ENCODE peak calls at places on chromosomes 11 and 22, in four cellular contexts. U, K, P and C are unnamed samples.
A peak's percentile ranks its signal among the peaks of the same experiment; 100 is the strongest.

GRCh38 chr11:8679006-8679405 is 3.5 kb downstream of the TRIM66 start:
- DNase-seq in U (no peak), K (no peak), P (no peak), C (no peak)

GRCh38 chr22:30265851-30266444 is 703 bp downstream of the OSM start:
- DNase-seq in U (no peak), K (no peak), P (no peak), C (no peak)

GRCh38 chr22:49404020-49404419 is 423.7 kb downstream of the BRD1 start:
- DNase-seq in U (no peak), K (no peak), P (no peak), C (no peak)

GRCh38 chr22:46003271-46004091 is 26.5 kb upstream of the WNT7B start:
- DNase-seq in U (no peak), K (no peak), P (no peak), C (no peak)

GRCh38 chr11:69583068-69583467 is 57.9 kb upstream of the CCND1 start:
- DNase-seq in U (no peak), K (no peak), P (no peak), C (no peak)

GRCh38 chr11:69003301-69003865 is 9.7 kb downstream of the MRGPRF start:
- DNase-seq in U (no peak), K (no peak), P (no peak), C (no peak)

GRCh38 chr11:9092846-9093778 is 1.7 kb upstream of the SCUBE2 start:
- DNase-seq in U (no peak), K (no peak), P (peak; percentile 6), C (peak; percentile 17)

GRCh38 chr11:85086511-85087284 is 540.4 kb downstream of the DLG2 start:
- DNase-seq in U (no peak), K (no peak), P (no peak), C (peak; percentile 8)

GRCh38 chr22:36870250-36870649 is 9.4 kb downstream of the NCF4 start:
- DNase-seq in U (no peak), K (peak; percentile 20), P (no peak), C (no peak)

GRCh38 chr11:21628641-21629040 is 564.2 kb upstream of the ANO5 start:
- DNase-seq in U (no peak), K (no peak), P (no peak), C (no peak)

GRCh38 chr11:46930089-46930488 is 6.5 kb upstream of the CSTPP1 start:
- DNase-seq in U (no peak), K (peak; percentile 50), P (peak; percentile 39), C (peak; percentile 59)

GRCh38 chr11:8973121-8973520 is 8.9 kb upstream of the TMEM9B start:
- DNase-seq in U (no peak), K (no peak), P (no peak), C (no peak)

GRCh38 chr22:26983311-26983710 is 325.9 kb downstream of the MIAT start:
- DNase-seq in U (no peak), K (no peak), P (no peak), C (no peak)

GRCh38 chr11:92510591-92510990 is 286.0 kb downstream of the FAT3 start:
- DNase-seq in U (no peak), K (no peak), P (no peak), C (no peak)

GRCh38 chr22:24370426-24370825 is 57.0 kb upstream of the ADORA2A start:
- DNase-seq in U (no peak), K (no peak), P (peak; percentile 66), C (no peak)

GRCh38 chr11:15665368-15665871 is 550.7 kb downstream of the INSC start:
- DNase-seq in U (no peak), K (no peak), P (peak; percentile 73), C (peak; percentile 63)

GRCh38 chr11:831132-831864 is 1.5 kb upstream of the CD151 start:
- DNase-seq in U (no peak), K (no peak), P (no peak), C (peak; percentile 60)

GRCh38 chr22:19765477-19766234 is 5.1 kb downstream of the TBX1 start:
- DNase-seq in U (no peak), K (no peak), P (no peak), C (no peak)

GRCh38 chr22:36445158-36445668 is 36.2 kb downstream of the TXN2 start:
- DNase-seq in U (no peak), K (no peak), P (peak; percentile 90), C (peak; percentile 93)

GRCh38 chr22:29702931-29703594 is 16.7 kb upstream of the CABP7 start:
- DNase-seq in U (no peak), K (no peak), P (no peak), C (no peak)

GRCh38 chr11:34366522-34366921 is 8.7 kb upstream of the ABTB2 start:
- DNase-seq in U (no peak), K (no peak), P (peak; percentile 67), C (peak; percentile 61)

GRCh38 chr22:32964411-32965057 is 93.6 kb downstream of the SYN3 start:
- DNase-seq in U (no peak), K (no peak), P (no peak), C (no peak)

GRCh38 chr11:112543390-112543789 is 282.7 kb upstream of the PLET1 start:
- DNase-seq in U (no peak), K (no peak), P (no peak), C (no peak)

GRCh38 chr11:59556115-59556882 is 45.0 kb downstream of the OR4D9 start:
- DNase-seq in U (no peak), K (no peak), P (peak; percentile 92), C (peak; percentile 87)

GRCh38 chr11:59560290-59560701 is 49.0 kb downstream of the OR4D9 start:
- DNase-seq in U (no peak), K (no peak), P (peak; percentile 81), C (peak; percentile 84)

GRCh38 chr11:59556883-59557205 is 45.5 kb downstream of the OR4D9 start:
- DNase-seq in U (no peak), K (no peak), P (no peak), C (peak; percentile 39)

GRCh38 chr11:59559886-59560285 is 48.5 kb downstream of the OR4D9 start:
- DNase-seq in U (no peak), K (no peak), P (no peak), C (no peak)

GRCh38 chr11:59557940-59558643 is 46.8 kb downstream of the OR4D9 start:
- DNase-seq in U (no peak), K (no peak), P (no peak), C (no peak)
- H3K4me3 ChIP-seq in U (peak overlapping the region; percentile 64), K (peak overlapping the region; percentile 58), P (peak overlapping the region; percentile 35), C (peak overlapping the region; percentile 42)

GRCh38 chr11:120912504-120912903 is 111.4 kb upstream of the TBCEL start:
- DNase-seq in U (no peak), K (peak; percentile 12), P (peak; percentile 62), C (peak; percentile 77)
- TF ChIP-seq CTCF in U (no peak), K (peak; percentile 27), P (peak; percentile 50), C (peak; percentile 62)

DNA sequence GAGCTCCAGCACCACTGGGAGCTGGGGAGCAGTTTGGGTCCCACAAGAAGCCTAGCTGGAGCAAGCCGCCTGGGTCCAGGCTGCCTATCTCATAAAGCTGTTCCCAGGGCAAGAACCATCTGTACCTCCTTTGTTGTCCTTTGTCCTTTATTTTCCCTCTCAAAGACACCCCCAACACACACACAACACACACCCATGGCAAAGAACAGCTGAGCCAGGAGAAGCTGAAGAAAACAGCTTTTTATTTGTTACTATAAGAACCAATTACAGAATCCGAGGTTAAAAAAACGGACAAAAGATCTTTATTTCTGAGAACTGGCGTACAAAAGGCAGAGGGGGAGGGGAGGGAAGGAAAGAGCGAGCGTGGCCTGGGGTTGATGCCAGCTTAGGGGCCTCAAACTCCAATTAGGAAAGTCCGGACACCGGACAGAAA is 1.7 kb upstream of the TUT1 start:
- DNase-seq in U (no peak), K (no peak), P (no peak), C (no peak)
- H3K4me3 ChIP-seq in U (no peak overlapping the region), K (no peak overlapping the region), P (no peak overlapping the region), C (no peak overlapping the region)

DNA sequence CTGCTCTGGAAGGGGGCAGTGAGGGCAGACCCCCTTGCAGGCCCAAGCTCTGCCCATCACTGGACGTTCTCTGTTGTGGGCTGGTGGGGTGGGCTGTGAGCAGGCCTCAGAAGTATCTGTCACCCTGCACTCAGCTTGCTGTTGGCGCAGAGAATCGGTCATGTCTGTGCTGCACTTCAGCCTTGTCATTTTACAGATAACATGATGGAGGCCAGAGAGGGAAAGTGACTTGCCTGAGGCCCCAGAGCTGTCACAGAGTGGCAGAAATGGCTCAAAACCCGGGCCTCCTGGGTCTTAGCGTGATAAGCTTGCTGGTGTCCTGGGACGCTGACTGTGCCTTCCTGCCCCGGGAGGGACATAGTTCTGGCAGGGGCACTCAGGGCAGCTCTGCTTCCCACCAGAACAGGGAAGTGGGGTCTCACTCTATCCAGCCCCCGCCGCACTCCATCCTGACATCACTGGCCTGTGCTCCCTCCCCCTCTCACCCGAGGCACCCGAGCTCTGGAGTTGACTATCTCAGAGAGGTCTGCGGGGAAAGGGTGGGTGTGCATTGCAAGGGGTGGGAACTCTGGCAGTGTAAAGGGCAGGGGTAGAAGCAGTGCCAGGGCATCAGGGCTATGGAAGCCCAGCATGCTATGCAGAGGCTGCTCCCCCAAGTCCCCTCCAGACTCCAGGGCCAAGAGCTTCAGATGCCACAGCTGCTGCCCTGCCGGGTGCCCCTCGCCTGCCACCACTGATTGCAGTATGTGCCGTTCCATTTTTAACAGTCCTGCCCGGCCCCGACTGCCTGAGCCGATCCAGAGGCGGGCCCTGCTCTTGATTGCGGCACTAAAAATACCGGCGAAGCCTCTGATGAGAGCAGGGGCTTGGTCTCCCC is 50.4 kb upstream of the NECTIN1 start:
- DNase-seq in U (no peak), K (no peak), P (no peak), C (no peak)
- TF ChIP-seq CTCF in U (no peak), K (no peak), P (no peak), C (no peak)

GRCh38 chr11:73149105-73149504 is 7.0 kb upstream of the FCHSD2 start:
- DNase-seq in U (no peak), K (no peak), P (no peak), C (no peak)
- H3K4me3 ChIP-seq in U (no peak overlapping the region), K (no peak overlapping the region), P (no peak overlapping the region), C (no peak overlapping the region)

DNA sequence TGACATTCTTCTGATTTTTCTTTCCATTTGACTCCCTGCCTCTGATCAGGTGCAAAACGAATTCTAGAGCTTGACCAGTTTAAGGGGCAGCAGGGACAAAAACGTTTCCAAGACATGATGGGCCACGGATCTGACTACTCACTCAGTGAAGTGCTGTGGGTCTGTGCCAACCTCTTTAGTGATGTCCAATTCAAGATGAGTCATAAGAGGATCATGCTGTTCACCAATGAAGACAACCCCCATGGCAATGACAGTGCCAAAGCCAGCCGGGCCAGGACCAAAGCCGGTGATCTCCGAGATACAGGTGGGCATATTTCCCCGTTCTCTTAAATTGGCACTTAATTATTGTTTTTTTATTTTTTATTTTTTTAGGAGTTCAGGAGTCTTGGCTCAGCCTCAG is 15.4 kb downstream of the XRCC6 start:
- DNase-seq in U (no peak), K (no peak), P (peak; percentile 34), C (peak; percentile 11)
- TF ChIP-seq CTCF in U (no peak), K (no peak), P (no peak), C (no peak)